ENCODE peak calls at places on chromosome 6, in five cellular contexts. W is naive thymus-derived CD4-positive, alpha-beta T cell; O is heart right ventricle; P is fibroblast of the aortic adventitia; X is H7. Q is an unnamed sample.

GRCh38 chr6:16758163-16758975 is 2.9 kb downstream of the ATXN1 start:
- DNase-seq in W (peak), P (no peak), X (peak), O (no peak), Q (peak)

GRCh38 chr6:35491558-35492541 is 5.0 kb downstream of the TEAD3 start:
- DNase-seq in W (no peak), X (peak), O (no peak), P (no peak), Q (no peak)

GRCh38 chr6:9999806-10000205 is 415.1 kb downstream of the TFAP2A start:
- DNase-seq in O (no peak), P (no peak), X (no peak), W (no peak), Q (no peak)

GRCh38 chr6:111861321-111861938 is 11.8 kb downstream of the FYN start:
- DNase-seq in O (no peak), W (no peak), P (no peak), X (no peak), Q (no peak)

GRCh38 chr6:52162940-52163908 is 23.0 kb upstream of the IL17A start:
- DNase-seq in O (no peak), P (peak), X (peak), W (peak), Q (peak)

GRCh38 chr6:91720323-91720722 is 1133.5 kb upstream of the MAP3K7 start:
- DNase-seq in O (no peak), X (no peak), P (no peak), W (no peak), Q (no peak)

GRCh38 chr6:168616807-168617756 is 176.1 kb downstream of the SMOC2 start:
- DNase-seq in W (no peak), O (no peak), X (peak), P (peak), Q (no peak)

GRCh38 chr6:10451828-10452509 is 37.1 kb upstream of the TFAP2A start:
- DNase-seq in W (no peak), X (no peak), O (no peak), P (peak), Q (no peak)

GRCh38 chr6:130159876-130160415 is 62.8 kb downstream of the SAMD3 start:
- DNase-seq in O (no peak), W (no peak), P (peak), X (no peak), Q (no peak)

GRCh38 chr6:36699290-36699689 is 1.7 kb downstream of the RAB44 start:
- DNase-seq in O (no peak), P (no peak), X (no peak), W (no peak), Q (no peak)

GRCh38 chr6:93423542-93423941 is 4.2 kb upstream of the EPHA7 start:
- DNase-seq in P (peak), O (no peak), W (no peak), X (no peak), Q (peak)

GRCh38 chr6:22026160-22026678 is 270.6 kb downstream of the PRL start:
- DNase-seq in X (no peak), P (peak), W (no peak), O (no peak), Q (no peak)

GRCh38 chr6:118618676-118619377 is 32.6 kb downstream of the CEP85L start:
- DNase-seq in O (peak), P (peak), W (peak), X (peak), Q (peak)

GRCh38 chr6:45400021-45400420 is 22.3 kb upstream of the SUPT3H start:
- DNase-seq in X (no peak), W (no peak), P (no peak), O (no peak), Q (no peak)

GRCh38 chr6:145904391-145904790 is 59.8 kb downstream of the SHPRH start:
- DNase-seq in X (no peak), O (no peak), P (no peak), W (no peak), Q (no peak)

GRCh38 chr6:1117530-1118286 is 194.2 kb upstream of the FOXQ1 start:
- DNase-seq in X (no peak), O (no peak), P (no peak), W (no peak), Q (no peak)

GRCh38 chr6:104596091-104596490 is 263.6 kb downstream of the HACE1 start:
- DNase-seq in P (no peak), W (no peak), O (no peak), X (no peak), Q (no peak)

GRCh38 chr6:34792605-34793500 is 970 bp downstream of the BLTP3A start:
- DNase-seq in X (peak), P (peak), O (no peak), W (peak), Q (peak)

GRCh38 chr6:47567586-47567985 is 90.0 kb downstream of the CD2AP start:
- DNase-seq in X (no peak), P (no peak), W (no peak), O (no peak), Q (no peak)

GRCh38 chr6:84346372-84346771 is 118.9 kb upstream of the CEP162 start:
- DNase-seq in W (no peak), X (no peak), O (no peak), P (peak), Q (no peak)

GRCh38 chr6:38033442-38033982 is 214.0 kb downstream of the ZFAND3 start:
- DNase-seq in O (no peak), X (no peak), W (no peak), P (no peak), Q (no peak)

GRCh38 chr6:144158133-144158532 is 7.8 kb downstream of the STX11 start:
- DNase-seq in O (no peak), W (no peak), P (peak), X (peak), Q (no peak)

GRCh38 chr6:25172819-25173218 is 106.4 kb upstream of the CARMIL1 start:
- DNase-seq in O (no peak), W (no peak), P (peak), X (no peak), Q (no peak)

GRCh38 chr6:31871068-31871659 is 7.6 kb downstream of the SLC44A4 start:
- DNase-seq in P (peak), O (no peak), X (peak), W (no peak), Q (no peak)

GRCh38 chr6:116327803-116328527 is 42.8 kb upstream of the DSE start:
- DNase-seq in P (no peak), X (peak), W (no peak), O (no peak), Q (peak)

GRCh38 chr6:25010166-25010565 is 74.4 kb upstream of the RIPOR2 start:
- DNase-seq in X (no peak), P (no peak), O (no peak), W (no peak), Q (no peak)

GRCh38 chr6:152309648-152310047 is 327.5 kb downstream of the SYNE1 start:
- DNase-seq in O (no peak), X (peak), P (no peak), W (peak), Q (no peak)

GRCh38 chr6:26223213-26223612 is 136.0 kb downstream of the HFE start:
- DNase-seq in P (peak), W (no peak), O (no peak), X (no peak), Q (no peak)

GRCh38 chr6:101259446-101259845 is 134.1 kb upstream of the GRIK2 start:
- DNase-seq in P (no peak), X (no peak), O (no peak), W (no peak), Q (no peak)

GRCh38 chr6:132298344-132298949 is 102.8 kb downstream of the MOXD1 start:
- DNase-seq in O (no peak), X (no peak), W (peak), P (peak), Q (peak)

GRCh38 chr6:145278163-145278807 is 457.0 kb downstream of the EPM2A start:
- DNase-seq in W (no peak), O (no peak), X (no peak), P (peak), Q (no peak)

GRCh38 chr6:66183982-66184555 is 477.0 kb upstream of the EYS start:
- DNase-seq in P (peak), O (no peak), X (no peak), W (no peak), Q (no peak)

GRCh38 chr6:115551510-115551909 is 509.2 kb downstream of the FRK start:
- DNase-seq in P (no peak), X (no peak), O (no peak), W (no peak), Q (no peak)

GRCh38 chr6:22830463-22830862 is 261.1 kb downstream of the HDGFL1 start:
- DNase-seq in O (no peak), P (no peak), W (no peak), X (no peak), Q (no peak)

GRCh38 chr6:1598886-1599285 is 10.8 kb upstream of the FOXC1 start:
- DNase-seq in P (no peak), X (peak), O (no peak), W (no peak), Q (no peak)

GRCh38 chr6:113122060-113122459 is 735.1 kb upstream of the MARCKS start:
- DNase-seq in P (peak), O (no peak), X (peak), W (no peak), Q (no peak)

GRCh38 chr6:141141870-141142269 is 990.9 kb upstream of the GJE1 start:
- DNase-seq in W (no peak), P (no peak), X (no peak), O (no peak), Q (no peak)

GRCh38 chr6:89951574-89952360 is 57.5 kb downstream of the GJA10 start:
- DNase-seq in O (no peak), X (peak), P (peak), W (no peak), Q (no peak)

GRCh38 chr6:5135783-5136376 is 50.7 kb downstream of the PPP1R3G start:
- DNase-seq in X (peak), P (no peak), W (peak), O (no peak), Q (peak)

DNA sequence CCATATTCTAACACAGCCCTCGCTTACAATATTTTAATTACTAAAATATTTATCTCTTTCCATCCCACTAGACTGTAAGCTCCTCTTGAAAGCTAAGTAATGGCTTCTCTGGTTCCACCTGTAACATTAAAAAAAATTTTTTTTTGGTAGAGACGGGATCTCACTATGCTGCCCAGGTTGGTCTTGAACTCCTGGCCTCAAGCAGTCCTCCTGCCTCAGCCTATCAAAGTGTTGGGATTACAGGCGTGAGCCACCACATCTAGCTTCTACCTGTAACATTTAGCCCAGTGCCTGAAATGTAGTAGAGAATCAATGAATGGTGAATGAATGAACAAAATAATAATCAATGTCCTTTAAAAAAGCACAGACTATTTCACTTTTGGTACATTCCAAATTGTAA is 28.8 kb downstream of the DEK start:
- DNase-seq in X (no peak), O (no peak), W (no peak), P (no peak), Q (no peak)
- H3K4me3 ChIP-seq in X (no peak), O (no peak), W (no peak), P (no peak), Q (no peak)

GRCh38 chr6:46407785-46408530 is 83.3 kb downstream of the RCAN2 start:
- DNase-seq in X (no peak), P (no peak), O (no peak), W (no peak), Q (no peak)
- H3K4me3 ChIP-seq in X (no peak), P (no peak), O (no peak), W (no peak), Q (no peak)

GRCh38 chr6:133315811-133316210 is 74.7 kb downstream of the EYA4 start:
- DNase-seq in X (no peak), O (no peak), W (no peak), P (no peak), Q (no peak)
- H3K4me3 ChIP-seq in X (no peak), O (no peak), W (no peak), P (no peak), Q (no peak)

GRCh38 chr6:39439342-39440038 is 117.0 kb upstream of the KCNK16 start:
- DNase-seq in X (no peak), O (no peak), P (no peak), W (no peak), Q (no peak)

GRCh38 chr6:39444479-39445019 is 122.0 kb upstream of the KCNK16 start:
- DNase-seq in W (no peak), X (peak), P (no peak), O (no peak), Q (no peak)

GRCh38 chr6:39441986-39442385 is 119.5 kb upstream of the KCNK16 start:
- DNase-seq in X (no peak), O (no peak), W (no peak), P (no peak), Q (no peak)

GRCh38 chr6:39440039-39440426 is 117.5 kb upstream of the KCNK16 start:
- DNase-seq in P (no peak), O (no peak), X (no peak), W (no peak), Q (no peak)

DNA sequence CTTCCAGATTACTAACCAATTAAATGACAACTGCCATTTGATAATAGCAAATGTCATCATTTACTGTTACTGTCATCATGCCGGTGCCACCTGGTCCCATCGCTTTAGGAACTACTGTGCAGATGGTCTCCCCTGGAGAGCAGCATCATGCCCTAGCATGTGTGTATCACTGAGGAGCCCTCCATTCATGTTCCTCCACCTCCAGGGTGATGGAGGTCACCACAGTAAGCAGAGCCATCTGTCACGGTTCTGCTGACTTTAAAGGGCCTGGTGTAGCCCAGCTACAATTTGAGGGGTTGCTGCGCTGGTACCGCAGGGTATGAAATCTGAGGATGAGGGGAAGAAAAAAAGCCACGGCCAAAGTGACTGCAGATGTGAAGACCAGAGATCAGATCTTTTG is 118.8 kb upstream of the KCNK16 start:
- DNase-seq in X (no peak), P (no peak), O (no peak), W (no peak), Q (no peak)
- H3K4me3 ChIP-seq in X (no peak), P (no peak), O (no peak), W (no peak), Q (no peak)

GRCh38 chr6:154243793-154244768 is 112.5 kb downstream of the IPCEF1 start:
- DNase-seq in X (no peak), W (no peak), O (no peak), P (no peak), Q (peak)

GRCh38 chr6:154245542-154245941 is 111.1 kb downstream of the IPCEF1 start:
- DNase-seq in W (no peak), O (no peak), X (no peak), P (no peak), Q (no peak)

GRCh38 chr6:154247119-154247814 is 109.3 kb downstream of the IPCEF1 start:
- DNase-seq in X (no peak), W (no peak), P (no peak), O (no peak), Q (peak)

GRCh38 chr6:154249499-154250298 is 106.9 kb downstream of the IPCEF1 start:
- DNase-seq in W (peak), X (no peak), O (no peak), P (no peak), Q (no peak)

GRCh38 chr6:154246723-154247118 is 109.9 kb downstream of the IPCEF1 start:
- DNase-seq in X (no peak), P (no peak), W (no peak), O (no peak), Q (peak)
- H3K4me3 ChIP-seq in X (no peak), P (no peak), W (peak), O (peak), Q (peak)

GRCh38 chr6:78538002-78538401 is 329.3 kb upstream of the IRAK1BP1 start:
- DNase-seq in W (no peak), X (no peak), P (peak), O (no peak), Q (no peak)

GRCh38 chr6:78530208-78530607 is 337.1 kb upstream of the IRAK1BP1 start:
- DNase-seq in X (no peak), O (no peak), W (no peak), P (no peak), Q (no peak)

GRCh38 chr6:78533426-78533825 is 333.9 kb upstream of the IRAK1BP1 start:
- DNase-seq in X (no peak), P (peak), O (no peak), W (no peak), Q (no peak)

GRCh38 chr6:78528926-78529325 is 338.4 kb upstream of the IRAK1BP1 start:
- DNase-seq in X (no peak), W (no peak), P (no peak), O (no peak), Q (no peak)

DNA sequence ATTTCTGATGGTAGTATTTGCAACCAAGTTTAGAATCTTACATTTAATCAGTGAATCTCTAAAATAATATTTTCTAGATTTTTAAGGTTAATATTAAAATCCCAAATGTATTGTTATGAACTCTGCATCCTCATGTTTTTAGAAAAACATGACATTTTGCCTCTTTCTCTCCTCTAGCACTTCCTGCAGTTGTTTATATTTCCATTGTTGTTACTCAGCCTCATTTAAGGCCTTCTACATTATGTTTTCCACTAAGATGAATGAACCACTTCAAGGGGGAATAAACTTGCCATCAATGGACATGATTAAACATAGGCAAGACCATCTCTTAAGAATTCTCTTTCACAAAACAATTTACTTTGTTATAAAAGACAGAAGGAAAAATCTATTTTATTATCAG is 333.5 kb upstream of the IRAK1BP1 start:
- DNase-seq in X (no peak), W (no peak), O (no peak), P (no peak), Q (no peak)
- H3K4me3 ChIP-seq in X (no peak), W (no peak), O (no peak), P (no peak), Q (no peak)

Q was measured in HAP-1.